ENCODE peak calls at places on chromosome 3, in four cellular contexts. C is breast epithelium, Y is mesendoderm, S is body of pancreas. H is an unnamed sample.

GRCh38 chr3:121430816-121431215 is 115.0 kb downstream of the POLQ start:
- DNase-seq in C (no peak), Y (no peak), S (no peak), H (no peak)

GRCh38 chr3:57036952-57037351 is 23.5 kb upstream of the SPATA12 start:
- DNase-seq in C (no peak), Y (no peak), S (no peak), H (no peak)

GRCh38 chr3:168847293-168847883 is 751.7 kb upstream of the GOLIM4 start:
- DNase-seq in C (no peak), Y (peak; percentile 34), S (peak; percentile 13), H (no peak)

GRCh38 chr3:65412591-65412990 is 626.1 kb downstream of the MAGI1 start:
- DNase-seq in C (no peak), Y (peak; percentile 54), S (peak; percentile 62), H (no peak)

GRCh38 chr3:32117324-32117723 is 10.9 kb downstream of the GPD1L start:
- DNase-seq in C (no peak), Y (no peak), S (no peak), H (no peak)

GRCh38 chr3:122745365-122746021 is 48.1 kb downstream of the HSPBAP1 start:
- DNase-seq in C (no peak), Y (no peak), S (no peak), H (no peak)

GRCh38 chr3:8197384-8197783 is 304.2 kb upstream of the LMCD1 start:
- DNase-seq in C (no peak), Y (no peak), S (no peak), H (no peak)

GRCh38 chr3:192422998-192423349 is 304.4 kb downstream of the FGF12 start:
- DNase-seq in C (no peak), Y (peak; percentile 32), S (no peak), H (no peak)

GRCh38 chr3:37863949-37864822 is 2.5 kb downstream of the CTDSPL start:
- DNase-seq in C (no peak), Y (peak; percentile 56), S (no peak), H (no peak)

GRCh38 chr3:167380004-167380689 is at the start of gene ZBBX:
- DNase-seq in C (peak; percentile 72), Y (peak; percentile 97), S (peak; percentile 94), H (peak; percentile 58)

GRCh38 chr3:69865920-69866679 is 126.8 kb downstream of the MITF start:
- DNase-seq in C (no peak), Y (peak; percentile 74), S (peak; percentile 89), H (no peak)

GRCh38 chr3:150314248-150315027 is 93.7 kb upstream of the TSC22D2 start:
- DNase-seq in C (peak; percentile 46), Y (no peak), S (peak; percentile 82), H (no peak)

GRCh38 chr3:35383216-35383615 is 256.1 kb upstream of the ARPP21 start:
- DNase-seq in C (no peak), Y (no peak), S (no peak), H (no peak)

GRCh38 chr3:107987036-107987557 is 103.7 kb downstream of the CD47 start:
- DNase-seq in C (peak; percentile 80), Y (no peak), S (peak; percentile 80), H (no peak)

GRCh38 chr3:132904-133303 is 63.7 kb upstream of the CHL1 start:
- DNase-seq in C (no peak), Y (no peak), S (no peak), H (no peak)

GRCh38 chr3:107268461-107268860 is 108.8 kb upstream of the CCDC54 start:
- DNase-seq in C (no peak), Y (peak; percentile 18), S (no peak), H (no peak)

GRCh38 chr3:42398080-42398479 is 12.3 kb downstream of the LYZL4 start:
- DNase-seq in C (no peak), Y (no peak), S (no peak), H (no peak)

GRCh38 chr3:141302364-141303141 is 65.8 kb upstream of the ZBTB38 start:
- DNase-seq in C (peak; percentile 52), Y (no peak), S (no peak), H (no peak)

GRCh38 chr3:48451270-48451669 is 4.7 kb downstream of the ATRIP start:
- DNase-seq in C (no peak), Y (no peak), S (no peak), H (no peak)

GRCh38 chr3:159640220-159640619 is 348.4 kb upstream of the IL12A start:
- DNase-seq in C (no peak), Y (no peak), S (no peak), H (no peak)

GRCh38 chr3:129604942-129605592 is 1.4 kb downstream of the PLXND1 start:
- DNase-seq in C (no peak), Y (no peak), S (no peak), H (no peak)
- H3K4me3 ChIP-seq in C (peak overlapping the region; percentile 73), Y (peak overlapping the region; percentile 73), S (peak overlapping the region; percentile 29), H (peak overlapping the region; percentile 7)

DNA sequence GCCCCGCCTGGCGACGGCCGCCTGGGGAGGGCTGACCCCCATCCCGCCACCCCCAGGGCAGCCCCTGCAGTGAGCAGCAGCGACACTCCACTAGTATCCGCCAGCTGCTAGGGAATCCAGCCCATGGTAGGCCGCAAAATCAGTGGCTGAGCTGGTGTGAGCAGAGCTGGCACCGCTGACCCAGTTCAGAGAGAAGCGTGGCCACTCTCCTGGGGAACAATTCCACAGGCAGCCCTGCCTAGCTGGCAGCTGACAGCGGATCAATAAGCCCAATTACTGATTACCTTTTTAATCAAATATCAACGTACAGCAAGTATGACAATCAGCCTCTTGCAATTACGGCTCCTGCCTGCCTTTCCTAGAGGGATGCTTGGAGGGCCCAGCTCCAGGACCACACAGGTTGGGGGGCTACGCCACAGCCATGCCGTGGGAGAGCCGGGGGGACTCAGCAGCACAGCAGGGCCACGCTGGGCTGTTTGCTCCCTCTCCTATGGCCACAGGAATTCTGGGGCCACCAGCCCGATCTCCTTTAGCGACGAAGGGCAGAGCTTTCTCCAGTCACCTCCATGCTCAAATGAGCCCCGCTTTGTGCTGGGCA is 13.9 kb downstream of the DNAJB8 start:
- DNase-seq in C (no peak), Y (no peak), S (no peak), H (no peak)
- H3K4me3 ChIP-seq in C (no peak overlapping the region), Y (no peak overlapping the region), S (no peak overlapping the region), H (no peak overlapping the region)

DNA sequence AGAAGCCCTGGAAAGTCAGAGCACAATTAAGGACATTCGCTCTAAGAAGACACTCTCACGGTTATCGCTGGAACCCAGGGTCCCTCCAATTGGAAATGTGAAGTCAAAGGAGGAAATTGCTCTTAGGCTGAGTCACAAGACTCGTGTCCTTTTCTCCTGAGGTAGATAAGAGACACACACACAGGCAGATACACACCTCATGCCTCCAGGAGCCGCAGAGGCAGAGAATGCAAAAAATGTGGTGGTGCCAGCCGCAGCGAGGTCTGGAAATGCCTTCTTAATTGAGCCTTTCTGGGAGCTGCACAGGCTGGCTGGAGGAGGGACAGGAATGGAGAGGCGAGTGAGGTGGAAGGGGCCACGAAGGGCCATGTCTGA is 189.3 kb downstream of the OPA1 start:
- DNase-seq in C (peak; percentile 86), Y (peak; percentile 98), S (peak; percentile 38), H (no peak)
- H3K4me3 ChIP-seq in C (no peak overlapping the region), Y (no peak overlapping the region), S (no peak overlapping the region), H (no peak overlapping the region)

GRCh38 chr3:156693166-156693565 is 18.8 kb downstream of the TIPARP start:
- DNase-seq in C (no peak), Y (no peak), S (no peak), H (no peak)
- H3K4me3 ChIP-seq in C (no peak overlapping the region), Y (no peak overlapping the region), S (no peak overlapping the region), H (no peak overlapping the region)

DNA sequence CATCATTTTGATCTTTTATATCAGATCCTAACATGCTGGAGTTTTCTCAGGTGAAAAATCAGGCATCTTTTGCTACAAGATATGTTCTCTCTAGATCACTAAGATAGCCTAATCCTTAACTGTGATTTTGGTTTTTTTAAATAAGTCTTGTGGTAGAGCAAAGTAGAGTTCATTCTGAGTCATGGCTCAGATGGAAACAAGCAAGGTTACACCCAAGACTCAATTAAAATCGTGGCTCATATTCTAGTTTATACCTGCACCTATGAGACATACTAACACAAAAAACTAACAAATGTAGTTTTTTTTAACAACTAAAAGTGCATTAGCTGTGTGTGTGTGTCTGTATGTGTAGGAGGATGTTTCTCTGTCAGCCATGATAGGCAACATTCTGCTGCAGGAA is 428.2 kb downstream of the NLGN1 start:
- DNase-seq in C (no peak), Y (no peak), S (no peak), H (no peak)
- H3K4me3 ChIP-seq in C (no peak overlapping the region), Y (no peak overlapping the region), S (no peak overlapping the region), H (no peak overlapping the region)

DNA sequence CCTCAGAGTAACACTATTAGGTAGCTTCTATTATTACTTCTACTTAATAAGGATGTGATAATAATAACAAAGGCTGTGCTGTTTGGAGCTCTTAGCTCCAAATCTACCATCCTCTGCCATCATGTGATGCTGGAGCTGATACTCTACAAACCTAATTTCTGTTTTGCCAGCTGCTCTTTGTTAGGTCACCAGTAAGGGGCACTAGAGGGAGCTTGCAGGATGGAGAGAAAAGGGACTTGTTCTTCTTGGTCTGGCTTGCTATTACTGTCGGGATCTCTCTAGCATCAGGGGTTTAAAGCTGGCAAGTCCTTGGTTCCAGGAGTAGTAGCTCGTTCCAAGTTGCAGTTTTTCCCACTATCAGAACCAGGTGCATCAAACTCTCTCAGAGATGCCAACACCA is 194.9 kb upstream of the KBTBD8 start:
- DNase-seq in C (no peak), Y (peak; percentile 74), S (no peak), H (no peak)
- H3K4me3 ChIP-seq in C (no peak overlapping the region), Y (no peak overlapping the region), S (no peak overlapping the region), H (no peak overlapping the region)

GRCh38 chr3:45664558-45664957 is 24.6 kb upstream of the SACM1L start:
- DNase-seq in C (peak; percentile 56), Y (no peak), S (peak; percentile 50), H (no peak)

GRCh38 chr3:45670995-45671394 is 18.2 kb upstream of the SACM1L start:
- DNase-seq in C (peak; percentile 53), Y (no peak), S (no peak), H (no peak)

GRCh38 chr3:45666729-45667440 is 22.3 kb upstream of the SACM1L start:
- DNase-seq in C (no peak), Y (no peak), S (no peak), H (no peak)

GRCh38 chr3:45665101-45665572 is 24.1 kb upstream of the SACM1L start:
- DNase-seq in C (peak; percentile 53), Y (peak; percentile 81), S (peak; percentile 78), H (peak; percentile 58)

DNA sequence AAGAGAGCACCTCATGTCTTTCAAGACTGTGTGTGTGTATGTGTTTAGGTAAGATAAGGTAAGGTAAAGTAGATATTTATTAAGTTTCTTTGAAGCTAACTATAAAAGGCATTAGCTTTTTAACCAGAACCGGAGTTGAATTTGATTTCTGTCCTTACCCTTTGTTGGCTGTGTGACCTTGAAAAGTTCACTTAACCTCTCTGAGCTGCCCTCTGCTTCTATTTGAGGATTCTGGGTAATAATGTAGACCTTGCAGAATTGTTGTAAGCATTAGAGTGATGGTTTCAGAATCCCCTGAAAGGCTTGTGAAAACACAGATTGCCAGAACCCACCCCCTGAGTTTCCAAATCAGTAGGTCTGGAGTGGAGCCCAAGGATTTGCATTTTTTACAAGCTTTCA is 21.6 kb upstream of the SACM1L start:
- DNase-seq in C (no peak), Y (no peak), S (no peak), H (no peak)
- H3K4me3 ChIP-seq in C (no peak overlapping the region), Y (no peak overlapping the region), S (no peak overlapping the region), H (no peak overlapping the region)

GRCh38 chr3:84547971-84548970 is 410.5 kb upstream of the CADM2 start:
- DNase-seq in C (no peak), Y (peak; percentile 79), S (peak; percentile 65), H (peak; percentile 5)

DNA sequence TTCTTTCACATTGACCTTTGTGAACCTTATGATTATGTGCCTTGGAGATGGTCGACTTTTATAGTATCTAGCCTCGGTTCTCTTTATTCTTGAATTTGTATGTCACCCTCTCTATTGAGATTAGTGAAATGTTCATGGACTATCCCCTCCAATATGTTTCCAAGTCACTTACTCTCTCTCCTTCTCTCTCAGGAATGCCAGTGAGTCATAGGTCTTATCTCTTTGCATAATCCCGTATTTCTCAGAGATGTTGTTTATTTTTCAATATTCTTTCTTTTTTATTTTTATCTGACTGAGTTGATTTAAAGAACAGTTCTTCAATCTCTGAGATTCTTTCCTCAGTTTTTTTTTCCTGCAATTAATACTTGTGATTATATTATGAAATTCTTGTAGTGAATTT is 411.6 kb upstream of the CADM2 start:
- DNase-seq in C (no peak), Y (peak; percentile 71), S (no peak), H (no peak)
- H3K4me3 ChIP-seq in C (no peak overlapping the region), Y (no peak overlapping the region), S (no peak overlapping the region), H (no peak overlapping the region)

H was measured in HL-60.